ENCODE peak calls at places on chromosomes 5 and 9, in eight cellular contexts. O, I, J, F, N, G, C and W are unnamed samples.

GRCh38 chr9:114619205-114619758 is 8.2 kb downstream of the TMEM268 start:
- DNase-seq in O (no peak), I (no peak), J (no peak), F (no peak), N (no peak), G (peak), C (no peak), W (no peak)

GRCh38 chr9:134895849-134896833 is 15.5 kb downstream of the FCN2 start:
- DNase-seq in O (no peak), I (peak), J (peak), F (no peak), N (peak), G (peak), C (no peak), W (peak)

GRCh38 chr5:142065273-142065672 is 43.3 kb upstream of the NDFIP1 start:
- DNase-seq in O (peak), I (no peak), J (no peak), F (peak), N (peak), G (no peak), C (no peak), W (no peak)

GRCh38 chr5:90642706-90643229 is 84.2 kb downstream of the ADGRV1 start:
- DNase-seq in O (no peak), I (no peak), J (no peak), F (no peak), N (no peak), G (no peak), C (no peak), W (no peak)

GRCh38 chr5:158966691-158967090 is 133.0 kb downstream of the EBF1 start:
- DNase-seq in O (no peak), I (no peak), J (no peak), F (no peak), N (no peak), G (no peak), C (no peak), W (no peak)

GRCh38 chr5:17167171-17167891 is 50.1 kb upstream of the BASP1 start:
- DNase-seq in O (no peak), I (no peak), J (peak), F (no peak), N (no peak), G (no peak), C (no peak), W (no peak)

GRCh38 chr5:36842087-36842486 is 34.5 kb upstream of the NIPBL start:
- DNase-seq in O (no peak), I (no peak), J (no peak), F (no peak), N (no peak), G (no peak), C (no peak), W (no peak)

GRCh38 chr9:35518981-35519679 is 29.2 kb downstream of the RUSC2 start:
- DNase-seq in O (no peak), I (no peak), J (peak), F (no peak), N (peak), G (no peak), C (no peak), W (no peak)

GRCh38 chr5:171667341-171668096 is 118.1 kb upstream of the SMIM23 start:
- DNase-seq in O (no peak), I (no peak), J (peak), F (no peak), N (peak), G (peak), C (no peak), W (peak)

GRCh38 chr5:155290937-155291336 is 277.4 kb downstream of the KIF4B start:
- DNase-seq in O (no peak), I (no peak), J (no peak), F (no peak), N (no peak), G (no peak), C (no peak), W (no peak)

GRCh38 chr5:108216890-108217289 is 165.0 kb downstream of the FBXL17 start:
- DNase-seq in O (no peak), I (no peak), J (peak), F (no peak), N (peak), G (no peak), C (no peak), W (no peak)

GRCh38 chr9:130183133-130183762 is 11.0 kb downstream of the NCS1 start:
- DNase-seq in O (no peak), I (peak), J (peak), F (peak), N (peak), G (peak), C (no peak), W (no peak)

GRCh38 chr9:83062653-83063527 is at the start of gene RASEF:
- DNase-seq in O (no peak), I (peak), J (no peak), F (no peak), N (peak), G (peak), C (no peak), W (no peak)

GRCh38 chr5:167565555-167565954 is 725.9 kb upstream of the WWC1 start:
- DNase-seq in O (no peak), I (peak), J (peak), F (peak), N (peak), G (no peak), C (no peak), W (no peak)

GRCh38 chr5:31630931-31631330 is 8.0 kb upstream of the PDZD2 start:
- DNase-seq in O (no peak), I (no peak), J (no peak), F (no peak), N (no peak), G (peak), C (no peak), W (peak)

GRCh38 chr5:34854459-34855174 is 15.7 kb downstream of the TTC23L start:
- DNase-seq in O (no peak), I (peak), J (no peak), F (no peak), N (no peak), G (no peak), C (no peak), W (no peak)

GRCh38 chr5:16812911-16813310 is 123.2 kb downstream of the MYO10 start:
- DNase-seq in O (no peak), I (no peak), J (peak), F (no peak), N (no peak), G (no peak), C (no peak), W (no peak)

GRCh38 chr9:127754099-127754760 is 19.1 kb upstream of the TOR2A start:
- DNase-seq in O (no peak), I (peak), J (no peak), F (peak), N (no peak), G (no peak), C (no peak), W (no peak)

GRCh38 chr5:5347442-5347841 is 75.0 kb upstream of the ICE1 start:
- DNase-seq in O (no peak), I (no peak), J (no peak), F (no peak), N (no peak), G (no peak), C (no peak), W (no peak)

GRCh38 chr9:98185021-98185567 is 7.3 kb downstream of the CORO2A start:
- DNase-seq in O (no peak), I (no peak), J (no peak), F (no peak), N (no peak), G (no peak), C (no peak), W (no peak)

GRCh38 chr5:167952278-167952990 is 339.0 kb upstream of the WWC1 start:
- DNase-seq in O (no peak), I (no peak), J (no peak), F (no peak), N (no peak), G (peak), C (no peak), W (no peak)

GRCh38 chr5:56244676-56245075 is 11.5 kb upstream of the ANKRD55 start:
- DNase-seq in O (no peak), I (no peak), J (no peak), F (no peak), N (no peak), G (no peak), C (no peak), W (no peak)

GRCh38 chr5:38749861-38750260 is 96.0 kb upstream of the OSMR start:
- DNase-seq in O (no peak), I (no peak), J (no peak), F (no peak), N (no peak), G (no peak), C (no peak), W (no peak)

GRCh38 chr5:144024601-144025000 is 145.9 kb downstream of the YIPF5 start:
- DNase-seq in O (no peak), I (no peak), J (no peak), F (no peak), N (no peak), G (no peak), C (no peak), W (no peak)

GRCh38 chr5:124923131-124923530 is 176.7 kb upstream of the ZNF608 start:
- DNase-seq in O (peak), I (peak), J (no peak), F (peak), N (peak), G (no peak), C (no peak), W (no peak)

GRCh38 chr9:33867747-33868429 is 50.9 kb downstream of the UBE2R2 start:
- DNase-seq in O (no peak), I (no peak), J (no peak), F (no peak), N (peak), G (peak), C (no peak), W (peak)

GRCh38 chr5:53019320-53019719 is 30.2 kb downstream of the ITGA2 start:
- DNase-seq in O (no peak), I (no peak), J (peak), F (peak), N (peak), G (no peak), C (no peak), W (no peak)

GRCh38 chr9:129596541-129597328 is 24.2 kb downstream of the C9orf50 start:
- DNase-seq in O (no peak), I (no peak), J (no peak), F (no peak), N (peak), G (peak), C (no peak), W (peak)

GRCh38 chr9:36074870-36075532 is 38.3 kb downstream of the RECK start:
- DNase-seq in O (peak), I (peak), J (no peak), F (peak), N (peak), G (peak), C (no peak), W (peak)

GRCh38 chr5:24854350-24854749 is 209.6 kb upstream of the CDH10 start:
- DNase-seq in O (no peak), I (no peak), J (no peak), F (no peak), N (no peak), G (no peak), C (no peak), W (no peak)

GRCh38 chr5:114360816-114361723 is 800 bp upstream of the KCNN2 start:
- DNase-seq in O (peak), I (peak), J (no peak), F (peak), N (peak), G (peak), C (no peak), W (peak)

GRCh38 chr5:147610798-147611197 is 100.9 kb upstream of the DPYSL3 start:
- DNase-seq in O (no peak), I (no peak), J (no peak), F (no peak), N (no peak), G (no peak), C (no peak), W (no peak)

GRCh38 chr5:99900302-99900811 is 634.8 kb upstream of the FAM174A start:
- DNase-seq in O (no peak), I (peak), J (peak), F (no peak), N (peak), G (no peak), C (no peak), W (no peak)

GRCh38 chr9:68560131-68560844 is 19.6 kb upstream of the TMEM252 start:
- DNase-seq in O (no peak), I (peak), J (peak), F (peak), N (peak), G (peak), C (peak), W (peak)

GRCh38 chr5:99243111-99243510 is 314.3 kb upstream of the CHD1 start:
- DNase-seq in O (no peak), I (no peak), J (no peak), F (peak), N (no peak), G (no peak), C (no peak), W (no peak)